ENCODE peak calls at places on chromosome 16, in four cellular contexts. Q is H1, D is esophagus muscularis mucosa, M is breast epithelium. F is an unnamed sample.

GRCh38 chr16:30786115-30786935 is 680 bp downstream of the ZNF629 start:
- DNase-seq in Q (no peak), D (no peak), M (no peak), F (no peak)

GRCh38 chr16:85613609-85614337 is 651 bp downstream of the GSE1 start:
- DNase-seq in Q (no peak), D (no peak), M (peak), F (peak)

GRCh38 chr16:55248494-55248893 is 75.5 kb upstream of the IRX6 start:
- DNase-seq in Q (no peak), D (peak), M (no peak), F (no peak)

GRCh38 chr16:85446846-85447656 is 166.1 kb upstream of the GSE1 start:
- DNase-seq in Q (no peak), D (no peak), M (no peak), F (no peak)

GRCh38 chr16:6841392-6841791 is 491.3 kb upstream of the RBFOX1 start:
- DNase-seq in Q (no peak), D (peak), M (no peak), F (no peak)

GRCh38 chr16:89443727-89444084 is 46.7 kb downstream of the ANKRD11 start:
- DNase-seq in Q (no peak), D (no peak), M (peak), F (no peak)

GRCh38 chr16:2147378-2147777 is 1.0 kb upstream of the RAB26 start:
- DNase-seq in Q (no peak), D (no peak), M (no peak), F (no peak)

GRCh38 chr16:84175351-84176081 is 11.3 kb downstream of the TAF1C start:
- DNase-seq in Q (peak), D (no peak), M (peak), F (no peak)

GRCh38 chr16:88778541-88779065 is 6.4 kb downstream of the PIEZO1 start:
- DNase-seq in Q (no peak), D (no peak), M (no peak), F (no peak)

GRCh38 chr16:47995354-47995753 is 160.4 kb downstream of the ABCC12 start:
- DNase-seq in Q (no peak), D (no peak), M (no peak), F (no peak)

GRCh38 chr16:56424791-56425438 is 430 bp downstream of the AMFR start:
- DNase-seq in Q (no peak), D (no peak), M (no peak), F (peak)

GRCh38 chr16:4003166-4003565 is 113.1 kb downstream of the ADCY9 start:
- DNase-seq in Q (no peak), D (no peak), M (no peak), F (no peak)

GRCh38 chr16:88504489-88505404 is 51.7 kb downstream of the ZFPM1 start:
- DNase-seq in Q (no peak), D (no peak), M (no peak), F (no peak)

GRCh38 chr16:50547340-50547865 is 793 bp upstream of the NKD1 start:
- DNase-seq in Q (no peak), D (no peak), M (no peak), F (peak)

GRCh38 chr16:78842950-78843349 is 743.5 kb downstream of the WWOX start:
- DNase-seq in Q (no peak), D (no peak), M (no peak), F (no peak)

GRCh38 chr16:2692948-2693651 is 10.8 kb downstream of the KCTD5 start:
- DNase-seq in Q (no peak), D (no peak), M (no peak), F (no peak)

GRCh38 chr16:57632568-57632967 is 4.1 kb downstream of the ADGRG1 start:
- DNase-seq in Q (no peak), D (no peak), M (no peak), F (no peak)

GRCh38 chr16:49287572-49287971 is 5.9 kb upstream of the CBLN1 start:
- DNase-seq in Q (no peak), D (no peak), M (no peak), F (no peak)

DNA sequence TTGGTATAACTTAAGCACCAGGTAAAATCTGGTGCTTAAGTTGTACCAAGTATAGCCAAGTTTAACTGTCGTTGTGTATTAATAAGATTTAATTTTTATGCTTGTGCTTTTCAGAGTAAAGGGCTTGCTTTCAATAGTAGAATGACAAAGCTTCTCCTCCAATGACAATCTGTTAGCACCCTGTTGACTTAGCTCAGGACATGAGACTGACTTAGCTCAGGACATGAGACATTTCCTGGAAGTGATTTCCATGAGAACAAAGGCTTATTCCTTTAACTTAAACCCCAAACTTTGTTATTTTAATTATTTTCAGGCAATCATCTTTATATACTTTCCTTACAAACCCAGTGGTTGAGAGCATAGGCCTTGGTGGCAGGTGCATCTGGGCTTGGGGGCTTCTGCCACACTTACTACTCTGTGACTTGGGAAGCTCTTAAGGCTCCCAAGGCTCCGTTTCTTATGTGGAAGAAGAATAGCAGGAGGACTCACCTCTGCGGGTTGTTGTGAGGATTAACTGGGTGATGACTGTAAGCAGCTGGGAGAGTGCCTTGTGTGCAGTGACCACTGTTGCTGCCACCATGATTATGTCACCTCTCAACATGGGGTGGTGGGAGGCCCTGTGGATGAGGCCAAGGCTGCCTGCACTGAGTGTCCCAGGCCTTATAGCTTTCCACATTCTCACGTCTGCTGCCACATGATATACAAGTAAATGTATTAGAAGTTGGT is 59.4 kb upstream of the CMIP start:
- DNase-seq in Q (no peak), D (no peak), M (no peak), F (no peak)
- TF ChIP-seq POLR2AphosphoS5 in Q (no peak), D (no peak), M (no peak), F (no peak)

GRCh38 chr16:426115-426905 is 861 bp downstream of the RAB11FIP3 start:
- DNase-seq in Q (no peak), D (no peak), M (no peak), F (no peak)

GRCh38 chr16:424623-425081 is 797 bp upstream of the RAB11FIP3 start:
- DNase-seq in Q (no peak), D (no peak), M (no peak), F (peak)

GRCh38 chr16:425082-425718 is at the start of gene RAB11FIP3:
- DNase-seq in Q (peak), D (peak), M (no peak), F (peak)

GRCh38 chr16:425740-426114 is 278 bp downstream of the RAB11FIP3 start:
- DNase-seq in Q (no peak), D (no peak), M (no peak), F (no peak)

GRCh38 chr16:424033-424622 is 1.3 kb upstream of the RAB11FIP3 start:
- DNase-seq in Q (no peak), D (peak), M (no peak), F (peak)
- TF ChIP-seq POLR2AphosphoS5 in Q (no peak), D (peak), M (peak), F (no peak)

GRCh38 chr16:28108590-28109247 is 45.2 kb upstream of the GSG1L start:
- DNase-seq in Q (no peak), D (no peak), M (no peak), F (no peak)
- TF ChIP-seq POLR2AphosphoS5 in Q (no peak), D (no peak), M (no peak), F (no peak)

DNA sequence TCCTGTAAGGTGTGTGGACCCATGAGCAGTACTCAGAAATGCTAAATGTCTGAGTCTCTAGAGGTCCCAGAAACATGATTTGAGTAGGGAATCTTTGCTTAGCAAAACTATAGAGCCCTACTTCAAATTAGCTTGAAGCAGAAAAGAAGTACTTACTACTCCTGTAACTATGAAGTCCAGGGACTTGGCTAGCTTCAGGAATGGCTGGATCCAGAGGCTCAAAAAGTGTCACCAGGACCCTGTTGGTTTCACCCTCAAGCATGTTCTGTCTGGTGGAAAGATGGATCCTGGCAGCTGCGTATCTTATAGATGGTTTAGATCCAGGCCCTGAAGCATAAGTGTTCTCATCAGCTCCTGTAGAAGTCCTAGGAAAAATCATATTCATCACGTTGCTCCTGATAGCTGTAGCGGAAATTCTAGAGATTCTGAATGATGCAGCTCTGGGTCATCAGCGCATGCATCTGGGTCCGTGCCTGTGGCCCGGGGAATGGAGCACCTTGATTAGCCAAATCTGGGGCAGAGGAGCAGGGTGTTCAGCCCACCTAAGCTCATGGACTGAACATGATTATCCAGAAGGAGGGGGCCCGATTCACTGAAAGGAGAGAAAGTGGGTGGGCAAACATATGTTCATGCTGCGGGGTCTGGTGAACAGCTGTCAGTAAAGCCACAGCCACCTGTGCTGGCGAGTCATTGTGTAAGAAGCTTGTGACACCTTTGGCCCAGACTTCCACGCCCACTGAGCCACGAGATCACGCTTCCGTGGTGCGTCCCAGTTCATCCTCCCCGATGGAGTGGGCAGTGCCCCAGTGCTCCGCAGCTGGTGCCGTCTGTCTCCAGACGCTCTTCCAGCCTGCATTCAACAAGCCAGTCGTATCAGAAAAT is 260.6 kb downstream of the CPPED1 start:
- DNase-seq in Q (no peak), D (no peak), M (no peak), F (no peak)
- TF ChIP-seq POLR2AphosphoS5 in Q (no peak), D (no peak), M (no peak), F (no peak)

DNA sequence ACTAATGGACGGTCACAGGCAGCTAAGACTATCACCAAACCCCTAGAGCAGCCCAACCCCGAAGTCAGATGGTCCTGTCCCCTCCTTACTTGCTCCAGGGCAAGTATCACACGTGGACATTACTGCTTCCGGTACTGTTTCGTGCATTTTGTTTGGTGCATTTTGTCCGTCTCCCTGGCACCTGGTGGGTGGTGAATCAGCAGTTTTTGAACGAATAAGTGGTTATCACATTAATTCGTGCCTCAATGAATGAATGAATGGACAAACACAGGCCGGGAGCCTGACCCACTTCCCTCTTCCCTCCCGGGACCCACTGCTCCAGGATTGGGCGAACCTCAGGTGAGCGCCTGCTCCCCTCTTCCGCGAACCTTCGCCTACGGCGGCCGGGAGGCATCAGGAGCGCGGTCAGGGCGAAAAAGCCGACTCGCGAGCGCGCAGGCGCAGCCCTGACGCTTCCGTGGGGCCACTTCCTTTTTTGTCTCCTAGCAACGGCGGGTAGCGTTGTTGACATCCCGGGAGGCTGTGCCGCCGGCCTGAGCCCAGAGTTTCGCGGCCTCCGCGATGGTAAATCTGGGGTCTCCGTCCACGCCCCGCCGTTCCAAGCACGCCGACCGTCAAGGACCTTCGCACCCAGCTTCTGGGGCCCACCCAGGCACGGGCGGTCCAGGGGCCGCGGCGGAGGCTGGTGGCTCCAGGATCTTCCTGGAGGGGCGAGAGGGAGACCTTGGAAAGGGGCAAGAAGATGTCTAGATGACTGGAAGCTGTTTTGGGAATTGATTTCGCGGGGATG is at the start of gene DYNLRB2:
- DNase-seq in Q (peak), D (peak), M (peak), F (peak)
- TF ChIP-seq POLR2AphosphoS5 in Q (peak), D (peak), M (peak), F (peak)

F was measured in suprapubic skin.